ENCODE peak calls at places on chromosomes 12 and 14, in six cellular contexts. H is cerebellum, U is GM03348, N is GM20000, F is WTC11, E is sciatic nerve. O is an unnamed sample.

GRCh38 chr12:14185441-14186192 is 179.9 kb upstream of the ATF7IP start:
- DNase-seq in U (peak), E (no peak), H (no peak), N (peak), F (peak), O (no peak)

GRCh38 chr14:71583246-71583645 is 349.0 kb upstream of the RGS6 start:
- DNase-seq in E (no peak), U (no peak), F (no peak), H (no peak), N (no peak), O (no peak)

GRCh38 chr12:131345521-131346436 is 365.1 kb upstream of the SFSWAP start:
- DNase-seq in N (no peak), F (no peak), E (no peak), H (no peak), U (peak), O (no peak)

GRCh38 chr12:52058631-52059324 is 7.5 kb downstream of the NR4A1 start:
- DNase-seq in U (no peak), F (no peak), N (no peak), H (no peak), E (peak), O (no peak)

GRCh38 chr12:118680361-118680963 is 300.9 kb upstream of the SRRM4 start:
- DNase-seq in U (no peak), H (no peak), E (no peak), F (peak), N (no peak), O (no peak)

GRCh38 chr12:56836317-56836716 is 73.2 kb downstream of the HSD17B6 start:
- DNase-seq in H (no peak), E (no peak), U (peak), F (no peak), N (no peak), O (no peak)

GRCh38 chr12:30823140-30823669 is 68.5 kb upstream of the CAPRIN2 start:
- DNase-seq in U (peak), N (peak), F (peak), H (no peak), E (peak), O (no peak)

GRCh38 chr12:4440187-4440941 is 5.3 kb downstream of the FGF6 start:
- DNase-seq in H (no peak), F (no peak), N (no peak), E (no peak), U (no peak), O (no peak)

GRCh38 chr14:59772252-59772651 is 98.3 kb downstream of the RTN1 start:
- DNase-seq in U (no peak), N (no peak), H (no peak), F (no peak), E (no peak), O (no peak)

GRCh38 chr12:70309348-70309747 is 56.7 kb upstream of the KCNMB4 start:
- DNase-seq in N (no peak), H (no peak), E (no peak), F (no peak), U (no peak), O (no peak)

O was measured in osteoblast.